ENCODE peak calls at places on chromosome 11, in ten cellular contexts. One of them, this sample, is unnamed.

GRCh38 chr11:4808476-4808875 is 4.3 kb upstream of the OR52R1 start:
- DNase-seq in body of pancreas: no peak
- DNase-seq in mesothelial cell of epicardium: no peak
- DNase-seq in fibroblast of pulmonary artery: no peak
- DNase-seq in colonic mucosa: no peak
- DNase-seq in IMR-90: peak; percentile 14
- DNase-seq in astrocyte of the spinal cord: no peak
- DNase-seq in cardiac fibroblast: no peak
- DNase-seq in ascending aorta: no peak
- DNase-seq in HCT116: no peak
- DNase-seq in this sample: no peak

GRCh38 chr11:104122008-104122635 is 41.8 kb downstream of the PDGFD start:
- DNase-seq in IMR-90: no peak
- DNase-seq in astrocyte of the spinal cord: no peak
- DNase-seq in colonic mucosa: no peak
- DNase-seq in ascending aorta: no peak
- DNase-seq in fibroblast of pulmonary artery: no peak
- DNase-seq in mesothelial cell of epicardium: no peak
- DNase-seq in HCT116: no peak
- DNase-seq in body of pancreas: no peak
- DNase-seq in cardiac fibroblast: no peak
- DNase-seq in this sample: no peak

GRCh38 chr11:8705171-8705570 is 22.6 kb downstream of the RPL27A start:
- DNase-seq in fibroblast of pulmonary artery: no peak
- DNase-seq in colonic mucosa: no peak
- DNase-seq in ascending aorta: no peak
- DNase-seq in body of pancreas: no peak
- DNase-seq in mesothelial cell of epicardium: no peak
- DNase-seq in HCT116: no peak
- DNase-seq in astrocyte of the spinal cord: no peak
- DNase-seq in IMR-90: no peak
- DNase-seq in cardiac fibroblast: no peak
- DNase-seq in this sample: no peak

GRCh38 chr11:86463120-86463519 is 88.4 kb downstream of the CCDC81 start:
- DNase-seq in HCT116: no peak
- DNase-seq in colonic mucosa: no peak
- DNase-seq in ascending aorta: no peak
- DNase-seq in astrocyte of the spinal cord: no peak
- DNase-seq in IMR-90: no peak
- DNase-seq in body of pancreas: no peak
- DNase-seq in cardiac fibroblast: no peak
- DNase-seq in fibroblast of pulmonary artery: no peak
- DNase-seq in mesothelial cell of epicardium: no peak
- DNase-seq in this sample: no peak

GRCh38 chr11:837990-838307 is 4.4 kb downstream of the POLR2L start:
- DNase-seq in IMR-90: no peak
- DNase-seq in ascending aorta: no peak
- DNase-seq in astrocyte of the spinal cord: no peak
- DNase-seq in HCT116: no peak
- DNase-seq in colonic mucosa: no peak
- DNase-seq in fibroblast of pulmonary artery: no peak
- DNase-seq in body of pancreas: no peak
- DNase-seq in cardiac fibroblast: no peak
- DNase-seq in mesothelial cell of epicardium: no peak
- DNase-seq in this sample: no peak

GRCh38 chr11:93403930-93404329 is 73.4 kb downstream of the DEUP1 start:
- DNase-seq in IMR-90: no peak
- DNase-seq in HCT116: no peak
- DNase-seq in mesothelial cell of epicardium: no peak
- DNase-seq in astrocyte of the spinal cord: no peak
- DNase-seq in ascending aorta: no peak
- DNase-seq in cardiac fibroblast: no peak
- DNase-seq in fibroblast of pulmonary artery: no peak
- DNase-seq in body of pancreas: no peak
- DNase-seq in colonic mucosa: no peak
- DNase-seq in this sample: no peak

GRCh38 chr11:86040919-86041318 is 28.0 kb downstream of the PICALM start:
- DNase-seq in mesothelial cell of epicardium: no peak
- DNase-seq in fibroblast of pulmonary artery: no peak
- DNase-seq in body of pancreas: no peak
- DNase-seq in cardiac fibroblast: no peak
- DNase-seq in IMR-90: no peak
- DNase-seq in ascending aorta: no peak
- DNase-seq in astrocyte of the spinal cord: no peak
- DNase-seq in HCT116: no peak
- DNase-seq in colonic mucosa: no peak
- DNase-seq in this sample: no peak

GRCh38 chr11:1863352-1864215 is 10.7 kb downstream of the LSP1 start:
- DNase-seq in IMR-90: peak; percentile 86
- DNase-seq in ascending aorta: peak; percentile 96
- DNase-seq in mesothelial cell of epicardium: peak; percentile 56
- DNase-seq in HCT116: peak; percentile 68
- DNase-seq in body of pancreas: peak; percentile 84
- DNase-seq in fibroblast of pulmonary artery: peak; percentile 86
- DNase-seq in colonic mucosa: peak; percentile 58
- DNase-seq in cardiac fibroblast: peak; percentile 91
- DNase-seq in astrocyte of the spinal cord: peak; percentile 92
- DNase-seq in this sample: no peak

GRCh38 chr11:820655-821512 is 2.2 kb downstream of the PNPLA2 start:
- DNase-seq in ascending aorta: peak; percentile 95
- DNase-seq in colonic mucosa: peak; percentile 80
- DNase-seq in HCT116: no peak
- DNase-seq in astrocyte of the spinal cord: no peak
- DNase-seq in IMR-90: peak; percentile 56
- DNase-seq in mesothelial cell of epicardium: no peak
- DNase-seq in cardiac fibroblast: peak; percentile 70
- DNase-seq in body of pancreas: peak; percentile 91
- DNase-seq in fibroblast of pulmonary artery: peak; percentile 63
- DNase-seq in this sample: no peak

GRCh38 chr11:95267814-95268213 is 36.8 kb upstream of the SESN3 start:
- DNase-seq in body of pancreas: no peak
- DNase-seq in ascending aorta: no peak
- DNase-seq in colonic mucosa: no peak
- DNase-seq in mesothelial cell of epicardium: no peak
- DNase-seq in HCT116: no peak
- DNase-seq in fibroblast of pulmonary artery: no peak
- DNase-seq in astrocyte of the spinal cord: no peak
- DNase-seq in cardiac fibroblast: no peak
- DNase-seq in IMR-90: no peak
- DNase-seq in this sample: no peak

GRCh38 chr11:57777969-57778317 is 16.3 kb downstream of the CTNND1 start:
- DNase-seq in body of pancreas: peak; percentile 46
- DNase-seq in cardiac fibroblast: peak; percentile 52
- DNase-seq in mesothelial cell of epicardium: no peak
- DNase-seq in colonic mucosa: peak; percentile 87
- DNase-seq in fibroblast of pulmonary artery: peak; percentile 55
- DNase-seq in ascending aorta: no peak
- DNase-seq in HCT116: no peak
- DNase-seq in IMR-90: no peak
- DNase-seq in astrocyte of the spinal cord: peak; percentile 51
- DNase-seq in this sample: no peak

GRCh38 chr11:60795291-60795690 is 10.2 kb downstream of the MS4A10 start:
- DNase-seq in IMR-90: no peak
- DNase-seq in body of pancreas: no peak
- DNase-seq in ascending aorta: no peak
- DNase-seq in mesothelial cell of epicardium: no peak
- DNase-seq in HCT116: no peak
- DNase-seq in fibroblast of pulmonary artery: no peak
- DNase-seq in astrocyte of the spinal cord: no peak
- DNase-seq in cardiac fibroblast: no peak
- DNase-seq in colonic mucosa: no peak
- DNase-seq in this sample: no peak

DNA sequence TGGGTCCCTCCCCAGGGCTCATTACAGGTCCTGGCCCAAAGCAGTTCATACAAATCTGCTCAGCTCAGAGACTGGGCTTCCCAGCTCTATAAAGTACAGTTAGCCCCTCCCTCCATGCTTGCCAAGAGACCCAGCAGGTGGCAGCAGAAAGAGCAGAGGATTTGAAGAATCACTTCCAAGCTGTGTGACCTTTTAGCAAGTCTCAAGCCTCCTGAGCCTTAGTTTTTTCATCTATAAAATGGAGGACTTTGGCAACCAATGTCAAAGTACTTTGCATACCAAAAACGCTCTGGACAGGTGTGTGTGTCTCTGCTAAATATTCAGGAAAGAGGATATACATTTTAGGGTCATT is 26.6 kb downstream of the RELT start:
- DNase-seq in body of pancreas: no peak
- DNase-seq in ascending aorta: no peak
- DNase-seq in cardiac fibroblast: peak; percentile 31
- DNase-seq in mesothelial cell of epicardium: no peak
- DNase-seq in astrocyte of the spinal cord: peak; percentile 18
- DNase-seq in IMR-90: no peak
- DNase-seq in colonic mucosa: no peak
- DNase-seq in fibroblast of pulmonary artery: peak; percentile 29
- DNase-seq in HCT116: no peak
- DNase-seq in this sample: no peak
- TF ChIP-seq CTCF in body of pancreas: no peak
- TF ChIP-seq CTCF in ascending aorta: no peak
- TF ChIP-seq CTCF in cardiac fibroblast: peak; percentile 23
- TF ChIP-seq CTCF in mesothelial cell of epicardium: no peak
- TF ChIP-seq CTCF in astrocyte of the spinal cord: peak; percentile 45
- TF ChIP-seq CTCF in IMR-90: peak; percentile 35
- TF ChIP-seq CTCF in colonic mucosa: no peak
- TF ChIP-seq CTCF in fibroblast of pulmonary artery: peak; percentile 31
- TF ChIP-seq CTCF in HCT116: peak; percentile 29
- TF ChIP-seq CTCF in this sample: peak; percentile 20

DNA sequence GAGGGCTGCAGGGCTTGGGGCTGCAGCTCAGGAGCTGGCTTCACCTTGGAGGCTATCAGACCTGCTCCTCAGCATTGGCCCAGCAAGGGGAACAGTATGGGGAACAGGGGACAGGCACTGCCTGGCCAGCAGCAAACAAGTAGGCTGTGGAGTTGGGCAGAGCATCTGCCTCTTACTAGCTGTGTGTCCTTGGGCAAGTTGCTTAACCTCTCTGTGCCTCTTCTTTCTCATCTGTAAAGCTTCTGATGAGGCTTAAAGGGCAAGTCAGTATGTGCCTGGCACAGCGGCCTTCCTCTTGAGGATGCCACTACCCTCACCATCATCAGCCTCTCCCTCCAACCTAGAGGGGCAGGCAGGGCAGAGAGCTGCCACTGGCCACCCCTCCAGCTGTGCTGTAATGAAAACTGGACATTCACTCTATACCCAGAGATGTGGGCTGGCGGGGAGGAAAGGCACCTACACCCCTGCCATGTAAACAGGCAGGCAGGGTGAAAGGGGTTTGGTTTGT is 7.5 kb upstream of the CDKN1C start:
- DNase-seq in body of pancreas: no peak
- DNase-seq in colonic mucosa: no peak
- DNase-seq in HCT116: no peak
- DNase-seq in cardiac fibroblast: no peak
- DNase-seq in astrocyte of the spinal cord: no peak
- DNase-seq in mesothelial cell of epicardium: no peak
- DNase-seq in IMR-90: no peak
- DNase-seq in fibroblast of pulmonary artery: no peak
- DNase-seq in ascending aorta: no peak
- DNase-seq in this sample: no peak
- TF ChIP-seq CTCF in body of pancreas: no peak
- TF ChIP-seq CTCF in colonic mucosa: no peak
- TF ChIP-seq CTCF in HCT116: peak; percentile 59
- TF ChIP-seq CTCF in cardiac fibroblast: no peak
- TF ChIP-seq CTCF in astrocyte of the spinal cord: no peak
- TF ChIP-seq CTCF in mesothelial cell of epicardium: no peak
- TF ChIP-seq CTCF in IMR-90: no peak
- TF ChIP-seq CTCF in fibroblast of pulmonary artery: no peak
- TF ChIP-seq CTCF in ascending aorta: no peak
- TF ChIP-seq CTCF in this sample: no peak

GRCh38 chr11:46849631-46850030 is 3.6 kb upstream of the CKAP5 start:
- DNase-seq in astrocyte of the spinal cord: no peak
- DNase-seq in HCT116: no peak
- DNase-seq in cardiac fibroblast: no peak
- DNase-seq in colonic mucosa: no peak
- DNase-seq in IMR-90: no peak
- DNase-seq in fibroblast of pulmonary artery: no peak
- DNase-seq in ascending aorta: no peak
- DNase-seq in body of pancreas: no peak
- DNase-seq in mesothelial cell of epicardium: no peak
- DNase-seq in this sample: no peak

GRCh38 chr11:46850829-46851380 is 4.8 kb upstream of the CKAP5 start:
- DNase-seq in IMR-90: no peak
- DNase-seq in HCT116: no peak
- DNase-seq in colonic mucosa: no peak
- DNase-seq in ascending aorta: no peak
- DNase-seq in astrocyte of the spinal cord: no peak
- DNase-seq in cardiac fibroblast: no peak
- DNase-seq in fibroblast of pulmonary artery: no peak
- DNase-seq in mesothelial cell of epicardium: no peak
- DNase-seq in body of pancreas: no peak
- DNase-seq in this sample: no peak

GRCh38 chr11:46845440-46845739 is 690 bp downstream of the CKAP5 start:
- DNase-seq in fibroblast of pulmonary artery: no peak
- DNase-seq in astrocyte of the spinal cord: no peak
- DNase-seq in ascending aorta: no peak
- DNase-seq in IMR-90: no peak
- DNase-seq in HCT116: no peak
- DNase-seq in body of pancreas: no peak
- DNase-seq in colonic mucosa: peak; percentile 63
- DNase-seq in mesothelial cell of epicardium: no peak
- DNase-seq in cardiac fibroblast: peak; percentile 11
- DNase-seq in this sample: no peak

GRCh38 chr11:46846510-46846830 is 390 bp upstream of the CKAP5 start:
- DNase-seq in ascending aorta: no peak
- DNase-seq in HCT116: no peak
- DNase-seq in astrocyte of the spinal cord: no peak
- DNase-seq in body of pancreas: no peak
- DNase-seq in mesothelial cell of epicardium: no peak
- DNase-seq in colonic mucosa: no peak
- DNase-seq in cardiac fibroblast: no peak
- DNase-seq in IMR-90: no peak
- DNase-seq in fibroblast of pulmonary artery: no peak
- DNase-seq in this sample: no peak

GRCh38 chr11:46845740-46846509 is at the start of gene CKAP5:
- DNase-seq in astrocyte of the spinal cord: peak; percentile 88
- DNase-seq in mesothelial cell of epicardium: peak; percentile 83
- DNase-seq in IMR-90: peak; percentile 87
- DNase-seq in ascending aorta: peak; percentile 95
- DNase-seq in body of pancreas: peak; percentile 88
- DNase-seq in HCT116: peak; percentile 73
- DNase-seq in cardiac fibroblast: peak; percentile 91
- DNase-seq in fibroblast of pulmonary artery: peak; percentile 89
- DNase-seq in colonic mucosa: peak; percentile 94
- DNase-seq in this sample: peak; percentile 92
- TF ChIP-seq CTCF in astrocyte of the spinal cord: no peak
- TF ChIP-seq CTCF in mesothelial cell of epicardium: no peak
- TF ChIP-seq CTCF in IMR-90: peak; percentile 7
- TF ChIP-seq CTCF in ascending aorta: no peak
- TF ChIP-seq CTCF in body of pancreas: no peak
- TF ChIP-seq CTCF in HCT116: no peak
- TF ChIP-seq CTCF in cardiac fibroblast: no peak
- TF ChIP-seq CTCF in fibroblast of pulmonary artery: no peak
- TF ChIP-seq CTCF in colonic mucosa: no peak
- TF ChIP-seq CTCF in this sample: no peak

DNA sequence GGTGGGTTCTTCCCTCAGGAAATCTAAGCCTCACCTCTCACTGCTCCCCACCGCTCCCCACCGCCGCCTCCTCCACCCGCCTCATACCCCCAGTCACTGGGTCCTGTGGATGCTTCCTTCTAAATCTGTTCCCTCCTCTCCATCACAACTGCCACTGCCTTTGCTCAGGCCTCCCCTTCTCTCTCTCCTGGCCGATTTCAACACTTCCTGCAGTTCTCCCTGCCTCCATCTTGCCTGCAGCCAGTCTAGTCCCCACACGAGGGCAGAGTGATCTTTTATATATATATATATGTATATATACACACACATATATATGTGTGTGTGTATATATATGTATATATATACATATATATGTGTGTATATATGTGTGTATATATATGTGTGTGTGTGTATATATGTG is 27.8 kb downstream of the CREB3L1 start:
- DNase-seq in fibroblast of pulmonary artery: peak; percentile 78
- DNase-seq in HCT116: no peak
- DNase-seq in IMR-90: peak; percentile 35
- DNase-seq in cardiac fibroblast: peak; percentile 74
- DNase-seq in astrocyte of the spinal cord: no peak
- DNase-seq in body of pancreas: no peak
- DNase-seq in colonic mucosa: no peak
- DNase-seq in ascending aorta: no peak
- DNase-seq in mesothelial cell of epicardium: no peak
- DNase-seq in this sample: no peak
- TF ChIP-seq CTCF in fibroblast of pulmonary artery: peak; percentile 44
- TF ChIP-seq CTCF in HCT116: no peak
- TF ChIP-seq CTCF in IMR-90: peak; percentile 14
- TF ChIP-seq CTCF in cardiac fibroblast: peak; percentile 23
- TF ChIP-seq CTCF in astrocyte of the spinal cord: peak; percentile 28
- TF ChIP-seq CTCF in body of pancreas: no peak
- TF ChIP-seq CTCF in colonic mucosa: no peak
- TF ChIP-seq CTCF in ascending aorta: no peak
- TF ChIP-seq CTCF in mesothelial cell of epicardium: no peak
- TF ChIP-seq CTCF in this sample: no peak